ENCODE peak calls at places on chromosomes 11 and 22, in seven cellular contexts. T, D, S, O, I, E and V are unnamed samples.

GRCh38 chr22:39016592-39016991 is 2.5 kb downstream of the APOBEC3C start:
- DNase-seq in T (no peak), D (no peak), S (no peak), O (no peak), I (no peak), E (no peak), V (no peak)

GRCh38 chr11:102849319-102849718 is 5.9 kb upstream of the MMP3 start:
- DNase-seq in T (no peak), D (no peak), S (no peak), O (peak), I (no peak), E (no peak), V (no peak)

GRCh38 chr11:68275721-68276488 is 4.1 kb upstream of the C11orf24 start:
- DNase-seq in T (no peak), D (no peak), S (no peak), O (no peak), I (peak), E (no peak), V (no peak)

GRCh38 chr11:69269926-69270697 is 23.8 kb upstream of the MYEOV start:
- DNase-seq in T (no peak), D (no peak), S (no peak), O (no peak), I (peak), E (no peak), V (no peak)

GRCh38 chr11:71397961-71398360 is 50.2 kb downstream of the DHCR7 start:
- DNase-seq in T (no peak), D (no peak), S (no peak), O (no peak), I (no peak), E (no peak), V (no peak)

GRCh38 chr22:50671641-50672040 is 982 bp upstream of the SHANK3 start:
- DNase-seq in T (no peak), D (no peak), S (no peak), O (no peak), I (no peak), E (no peak), V (no peak)

GRCh38 chr11:34309970-34310369 is 47.8 kb downstream of the ABTB2 start:
- DNase-seq in T (no peak), D (no peak), S (no peak), O (no peak), I (no peak), E (no peak), V (no peak)

GRCh38 chr11:114738954-114739353 is 60.6 kb downstream of the NXPE2 start:
- DNase-seq in T (peak), D (no peak), S (peak), O (peak), I (no peak), E (peak), V (no peak)